ENCODE peak calls at places on chromosome 10, in six cellular contexts. K, V, G, B, M and Z are unnamed samples.

GRCh38 chr10:3420527-3421469 is 248.2 kb upstream of the PITRM1 start:
- DNase-seq in K (no peak), V (no peak), G (no peak), B (no peak), M (no peak), Z (no peak)

GRCh38 chr10:98346847-98347246 is 68.1 kb downstream of the PYROXD2 start:
- DNase-seq in K (no peak), V (no peak), G (no peak), B (no peak), M (no peak), Z (no peak)

GRCh38 chr10:29241925-29242324 is 46.9 kb upstream of the LYZL1 start:
- DNase-seq in K (no peak), V (no peak), G (no peak), B (no peak), M (no peak), Z (no peak)

GRCh38 chr10:121442086-121442485 is 156.2 kb downstream of the FGFR2 start:
- DNase-seq in K (no peak), V (no peak), G (no peak), B (no peak), M (no peak), Z (no peak)

GRCh38 chr10:128073880-128074279 is 52.3 kb downstream of the MKI67 start:
- DNase-seq in K (no peak), V (no peak), G (no peak), B (no peak), M (no peak), Z (no peak)

GRCh38 chr10:28628184-28628893 is 49.0 kb upstream of the BAMBI start:
- DNase-seq in K (peak; percentile 44), V (peak; percentile 63), G (peak; percentile 85), B (peak; percentile 80), M (peak; percentile 76), Z (peak; percentile 86)

GRCh38 chr10:86829472-86829871 is 73.1 kb downstream of the BMPR1A start:
- DNase-seq in K (no peak), V (no peak), G (no peak), B (no peak), M (no peak), Z (no peak)

GRCh38 chr10:124650820-124651401 is 93.3 kb downstream of the FAM53B start:
- DNase-seq in K (no peak), V (no peak), G (no peak), B (no peak), M (no peak), Z (no peak)

GRCh38 chr10:132514841-132515521 is 22.6 kb upstream of the INPP5A start:
- DNase-seq in K (no peak), V (no peak), G (peak; percentile 53), B (peak; percentile 30), M (no peak), Z (no peak)

GRCh38 chr10:95906675-95907453 is 911 bp upstream of the CC2D2B start:
- DNase-seq in K (peak; percentile 32), V (peak; percentile 18), G (peak; percentile 58), B (peak; percentile 59), M (peak; percentile 37), Z (peak; percentile 18)

GRCh38 chr10:121311812-121312443 is 286.3 kb downstream of the FGFR2 start:
- DNase-seq in K (no peak), V (no peak), G (no peak), B (no peak), M (no peak), Z (no peak)

GRCh38 chr10:60209874-60210584 is 179.6 kb downstream of the ANK3 start:
- DNase-seq in K (no peak), V (no peak), G (no peak), B (no peak), M (no peak), Z (no peak)

GRCh38 chr10:124077216-124077615 is 16.2 kb downstream of the CHST15 start:
- DNase-seq in K (no peak), V (no peak), G (no peak), B (no peak), M (no peak), Z (no peak)

GRCh38 chr10:75428434-75429158 is 2.8 kb upstream of the LRMDA start:
- DNase-seq in K (no peak), V (no peak), G (no peak), B (no peak), M (no peak), Z (no peak)

GRCh38 chr10:112208981-112209380 is 25.4 kb upstream of the GPAM start:
- DNase-seq in K (no peak), V (no peak), G (no peak), B (no peak), M (no peak), Z (no peak)

GRCh38 chr10:56547163-56547562 is 186.1 kb upstream of the ZWINT start:
- DNase-seq in K (no peak), V (no peak), G (no peak), B (no peak), M (peak; percentile 62), Z (no peak)

GRCh38 chr10:113006656-113007342 is 56.8 kb downstream of the TCF7L2 start:
- DNase-seq in K (no peak), V (no peak), G (no peak), B (no peak), M (no peak), Z (no peak)

GRCh38 chr10:3949741-3950140 is 164.7 kb upstream of the KLF6 start:
- DNase-seq in K (no peak), V (no peak), G (no peak), B (no peak), M (no peak), Z (no peak)

GRCh38 chr10:100744980-100745881 is at the start of gene PAX2:
- DNase-seq in K (no peak), V (peak; percentile 42), G (no peak), B (no peak), M (no peak), Z (no peak)

GRCh38 chr10:74255800-74256422 is 104.9 kb downstream of the ADK start:
- DNase-seq in K (no peak), V (no peak), G (no peak), B (no peak), M (no peak), Z (no peak)

GRCh38 chr10:110651044-110651958 is 7.2 kb downstream of the RBM20 start:
- DNase-seq in K (peak; percentile 67), V (no peak), G (peak; percentile 75), B (no peak), M (peak; percentile 71), Z (no peak)

GRCh38 chr10:130021373-130021950 is 57.4 kb upstream of the EBF3 start:
- DNase-seq in K (peak; percentile 23), V (no peak), G (no peak), B (no peak), M (no peak), Z (no peak)

GRCh38 chr10:93259126-93259525 is 185.4 kb downstream of the CYP26A1 start:
- DNase-seq in K (no peak), V (no peak), G (no peak), B (no peak), M (no peak), Z (no peak)

GRCh38 chr10:110458583-110458920 is 39.2 kb upstream of the DUSP5 start:
- DNase-seq in K (no peak), V (no peak), G (no peak), B (no peak), M (no peak), Z (no peak)

GRCh38 chr10:120586471-120586872 is 129.4 kb downstream of the PLPP4 start:
- DNase-seq in K (no peak), V (no peak), G (no peak), B (no peak), M (no peak), Z (peak; percentile 49)

GRCh38 chr10:75230600-75231038 is 5.1 kb downstream of the COMTD1 start:
- DNase-seq in K (peak; percentile 65), V (peak; percentile 67), G (peak; percentile 95), B (peak; percentile 96), M (peak; percentile 89), Z (peak; percentile 93)

GRCh38 chr10:14302035-14302434 is 28.7 kb downstream of the FRMD4A start:
- DNase-seq in K (peak; percentile 6), V (no peak), G (no peak), B (no peak), M (peak; percentile 1), Z (no peak)

GRCh38 chr10:91549296-91549695 is 83.6 kb downstream of the PPP1R3C start:
- DNase-seq in K (no peak), V (no peak), G (no peak), B (no peak), M (no peak), Z (no peak)

GRCh38 chr10:4947635-4948596 is 15.3 kb upstream of the AKR1C1 start:
- DNase-seq in K (peak; percentile 87), V (peak; percentile 8), G (no peak), B (peak; percentile 64), M (no peak), Z (peak; percentile 41)

DNA sequence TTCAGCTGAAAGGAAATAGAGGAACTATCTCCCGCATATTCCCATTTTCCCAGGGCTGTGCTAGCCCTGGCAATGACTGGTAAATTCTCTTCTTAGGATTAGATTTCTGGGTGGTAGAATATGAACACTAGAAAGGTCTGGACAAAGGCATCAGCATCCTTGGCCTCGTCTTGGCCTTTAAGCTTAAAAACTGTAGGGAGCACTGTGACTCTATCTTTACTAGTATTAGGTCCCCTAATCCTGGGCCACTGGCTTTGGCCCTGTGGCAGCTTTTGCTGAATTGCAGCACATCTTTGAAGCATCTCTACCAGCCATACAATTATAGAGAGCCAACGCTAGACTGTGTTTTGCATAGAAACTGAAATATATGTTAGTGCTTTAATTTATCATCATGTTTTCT is 41.5 kb upstream of the EBLN1 start:
- DNase-seq in K (no peak), V (no peak), G (no peak), B (no peak), M (peak; percentile 4), Z (no peak)
- TF ChIP-seq CTCF in K (no peak), V (peak; percentile 12), G (no peak), B (no peak), M (no peak), Z (no peak)

GRCh38 chr10:78972947-78973900 is 95.5 kb upstream of the ZMIZ1 start:
- DNase-seq in K (peak; percentile 78), V (peak; percentile 84), G (peak; percentile 90), B (peak; percentile 80), M (peak; percentile 88), Z (peak; percentile 88)
- TF ChIP-seq CTCF in K (no peak), V (no peak), G (no peak), B (no peak), M (no peak), Z (no peak)

DNA sequence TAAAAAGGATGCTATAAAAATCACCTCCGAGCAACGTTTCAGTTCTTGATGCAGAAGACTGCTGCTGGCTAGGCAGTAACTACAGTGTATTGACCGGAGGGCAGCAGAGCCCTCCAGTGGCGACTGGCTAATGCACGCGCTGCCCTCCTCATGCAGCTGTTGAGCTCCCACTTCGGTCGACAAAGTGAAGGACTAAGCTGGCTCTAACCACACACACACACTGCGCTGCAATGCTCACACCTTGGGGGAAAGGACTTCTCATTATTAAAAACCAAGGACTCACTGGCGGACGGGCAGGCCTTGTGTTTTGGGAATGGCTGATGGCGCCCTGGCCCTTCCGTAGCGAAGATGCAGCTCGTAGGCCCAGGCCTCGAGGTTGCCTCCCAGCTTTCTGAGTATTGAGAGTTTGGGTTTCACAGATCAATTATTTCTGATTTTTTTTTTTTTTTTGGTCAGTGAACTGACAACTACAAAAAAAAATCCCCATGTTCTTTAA is 120.9 kb upstream of the DIP2C start:
- DNase-seq in K (no peak), V (no peak), G (no peak), B (no peak), M (peak; percentile 50), Z (no peak)
- TF ChIP-seq CTCF in K (peak; percentile 48), V (no peak), G (peak; percentile 48), B (no peak), M (peak; percentile 69), Z (no peak)

GRCh38 chr10:61682323-61682722 is 19.6 kb downstream of the CABCOCO1 start:
- DNase-seq in K (no peak), V (no peak), G (no peak), B (no peak), M (no peak), Z (no peak)
- TF ChIP-seq CTCF in K (no peak), V (no peak), G (no peak), B (no peak), M (no peak), Z (no peak)

GRCh38 chr10:101843032-101843991 is at the start of gene KCNIP2:
- DNase-seq in K (no peak), V (no peak), G (no peak), B (no peak), M (peak; percentile 41), Z (peak; percentile 14)
- TF ChIP-seq CTCF in K (peak; percentile 39), V (no peak), G (peak; percentile 30), B (peak; percentile 22), M (peak; percentile 86), Z (peak; percentile 58)